ENCODE peak calls at places on chromosomes 1 and 21, in six cellular contexts. Z is mammary epithelial cell, U is fibroblast of lung, B is IMR-90, R is Karpas-422, L is endothelial cell of umbilical vein. I is an unnamed sample. For H3K4me1, the result is how much of the 10 kb centered on the place peaks cover.

GRCh38 chr1:54417123-54417522 is 10.9 kb upstream of the SSBP3 start:
- DNase-seq in Z (no peak), U (no peak), B (no peak), R (no peak), L (no peak), I (no peak)

GRCh38 chr1:147551036-147551435 is 9.7 kb downstream of the BCL9 start:
- DNase-seq in Z (no peak), U (no peak), B (no peak), R (no peak), L (no peak), I (no peak)

GRCh38 chr1:2584822-2585317 is 1.7 kb upstream of the PRXL2B start:
- DNase-seq in Z (no peak), U (no peak), B (no peak), R (peak), L (no peak), I (no peak)

GRCh38 chr1:209714338-209714737 is 9.7 kb downstream of the HSD11B1 start:
- DNase-seq in Z (no peak), U (no peak), B (no peak), R (no peak), L (no peak), I (no peak)

GRCh38 chr1:16112558-16113555 is 39.4 kb upstream of the FAM131C start:
- DNase-seq in Z (no peak), U (no peak), B (no peak), R (no peak), L (no peak), I (no peak)

GRCh38 chr1:226634156-226634588 is 85.6 kb downstream of the STUM start:
- DNase-seq in Z (peak), U (peak), B (peak), R (peak), L (peak), I (peak)

GRCh38 chr1:179337942-179338560 is 27.7 kb upstream of the AXDND1 start:
- DNase-seq in Z (no peak), U (no peak), B (no peak), R (no peak), L (no peak), I (no peak)

GRCh38 chr1:220878223-220879081 is 791 bp upstream of the HLX start:
- DNase-seq in Z (no peak), U (peak), B (no peak), R (no peak), L (no peak), I (no peak)

GRCh38 chr21:37257526-37257966 is 9.6 kb downstream of the VPS26C start:
- DNase-seq in Z (no peak), U (peak), B (peak), R (peak), L (peak), I (peak)

GRCh38 chr1:41533016-41533730 is 48.7 kb upstream of the EDN2 start:
- DNase-seq in Z (no peak), U (no peak), B (no peak), R (no peak), L (no peak), I (no peak)

GRCh38 chr1:98461873-98462385 is 199.6 kb upstream of the SNX7 start:
- DNase-seq in Z (no peak), U (no peak), B (no peak), R (no peak), L (no peak), I (no peak)

GRCh38 chr1:109760581-109761226 is 3.0 kb downstream of the EPS8L3 start:
- DNase-seq in Z (no peak), U (no peak), B (no peak), R (no peak), L (no peak), I (no peak)

GRCh38 chr1:180581635-180582039 is 22.9 kb downstream of the OVAAL start:
- DNase-seq in Z (peak), U (no peak), B (peak), R (no peak), L (no peak), I (no peak)

GRCh38 chr1:41678141-41678878 is 193.8 kb upstream of the EDN2 start:
- DNase-seq in Z (peak), U (peak), B (peak), R (peak), L (no peak), I (no peak)

GRCh38 chr1:38000529-38001453 is 4.5 kb downstream of the FHL3 start:
- DNase-seq in Z (peak), U (peak), B (peak), R (no peak), L (peak), I (peak)

GRCh38 chr1:205493241-205494085 is 11.0 kb upstream of the CDK18 start:
- DNase-seq in Z (peak), U (peak), B (peak), R (no peak), L (no peak), I (peak)

GRCh38 chr1:184905601-184906322 is 68.5 kb downstream of the NIBAN1 start:
- DNase-seq in Z (no peak), U (no peak), B (no peak), R (no peak), L (no peak), I (peak)

GRCh38 chr1:199550384-199551067 is 477.0 kb upstream of the NR5A2 start:
- DNase-seq in Z (no peak), U (peak), B (peak), R (no peak), L (peak), I (peak)

GRCh38 chr1:232793944-232794343 is 11.3 kb upstream of the MAP10 start:
- DNase-seq in Z (peak), U (peak), B (peak), R (no peak), L (peak), I (peak)

GRCh38 chr1:109341944-109342925 is 35.4 kb upstream of the MYBPHL start:
- DNase-seq in Z (peak), U (peak), B (no peak), R (no peak), L (peak), I (no peak)

GRCh38 chr1:30680429-30680828 is 43.0 kb downstream of the MATN1 start:
- DNase-seq in Z (no peak), U (no peak), B (no peak), R (no peak), L (no peak), I (no peak)

GRCh38 chr1:186985889-186986491 is 157.2 kb downstream of the PLA2G4A start:
- DNase-seq in Z (peak), U (peak), B (peak), R (peak), L (peak), I (peak)

GRCh38 chr1:204846546-204846945 is 24.1 kb upstream of the NFASC start:
- DNase-seq in Z (no peak), U (no peak), B (no peak), R (no peak), L (no peak), I (no peak)

DNA sequence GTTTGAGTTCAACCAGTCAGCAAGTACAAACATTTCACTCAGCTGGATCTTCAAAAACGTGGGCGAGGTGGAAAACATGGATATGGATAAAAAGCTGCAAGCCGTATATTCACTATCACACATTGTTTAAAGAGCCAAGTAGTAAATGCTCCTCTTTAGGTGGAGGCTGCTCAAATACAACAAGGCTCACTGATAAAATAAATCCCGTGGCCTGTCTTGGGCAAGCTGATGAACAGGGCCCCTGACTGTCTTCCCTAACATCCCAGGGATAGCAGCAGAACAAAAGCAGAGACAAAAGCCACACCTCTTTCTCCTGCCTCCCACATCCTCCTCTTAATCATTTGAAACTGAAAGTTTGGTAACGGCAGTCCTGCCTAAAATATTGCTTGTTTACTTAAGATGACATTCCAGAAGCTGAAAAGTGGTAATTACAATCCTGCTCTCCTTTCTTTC is 357.7 kb downstream of the TTLL7 start:
- DNase-seq in Z (peak), U (peak), B (no peak), R (no peak), L (no peak), I (no peak)
- H2AFZ ChIP-seq in Z (peak), U (peak), B (no peak), R (peak), L (no peak), I (no peak)

GRCh38 chr1:29196863-29197589 is 15.3 kb upstream of the SRSF4 start:
- DNase-seq in Z (peak), U (peak), B (peak), R (no peak), L (no peak), I (peak)
- H3K4me1 ChIP-seq in Z (under half), U (under half), B (under half), R (under half), L (under half), I (under half)

GRCh38 chr21:35508389-35508888 is 459.3 kb upstream of the RUNX1 start:
- DNase-seq in Z (peak), U (peak), B (peak), R (peak), L (no peak), I (peak)
- H3K9ac ChIP-seq in Z (no peak), U (no peak), B (no peak), R (no peak), L (no peak), I (no peak)

GRCh38 chr1:60234761-60235160 is 161.2 kb upstream of the C1orf87 start:
- DNase-seq in Z (no peak), U (no peak), B (no peak), R (no peak), L (no peak), I (no peak)
- H2AFZ ChIP-seq in Z (no peak), U (no peak), B (no peak), R (no peak), L (no peak), I (no peak)

GRCh38 chr1:22166439-22166838 is 23.5 kb upstream of the WNT4 start:
- DNase-seq in Z (peak), U (no peak), B (no peak), R (no peak), L (no peak), I (no peak)

GRCh38 chr1:22164841-22165808 is 22.2 kb upstream of the WNT4 start:
- DNase-seq in Z (no peak), U (no peak), B (no peak), R (no peak), L (no peak), I (no peak)

GRCh38 chr1:22163137-22163536 is 20.2 kb upstream of the WNT4 start:
- DNase-seq in Z (no peak), U (no peak), B (no peak), R (no peak), L (no peak), I (no peak)

GRCh38 chr1:22159858-22160257 is 17.0 kb upstream of the WNT4 start:
- DNase-seq in Z (no peak), U (no peak), B (no peak), R (no peak), L (no peak), I (no peak)

GRCh38 chr1:22163578-22163977 is 20.7 kb upstream of the WNT4 start:
- DNase-seq in Z (no peak), U (no peak), B (no peak), R (no peak), L (no peak), I (no peak)
- H3K4me1 ChIP-seq in Z (under half), U (under half), B (under half), R (under half), L (under half), I (under half)

GRCh38 chr1:234756857-234757256 is 146.9 kb upstream of the IRF2BP2 start:
- DNase-seq in Z (no peak), U (no peak), B (no peak), R (no peak), L (no peak), I (no peak)

GRCh38 chr1:234758851-234759250 is 148.9 kb upstream of the IRF2BP2 start:
- DNase-seq in Z (no peak), U (peak), B (peak), R (no peak), L (no peak), I (no peak)

GRCh38 chr1:234763361-234763760 is 153.4 kb upstream of the IRF2BP2 start:
- DNase-seq in Z (no peak), U (no peak), B (no peak), R (no peak), L (no peak), I (no peak)

GRCh38 chr1:234760303-234760723 is 150.3 kb upstream of the IRF2BP2 start:
- DNase-seq in Z (no peak), U (no peak), B (no peak), R (no peak), L (no peak), I (no peak)

GRCh38 chr1:234759888-234760287 is 149.9 kb upstream of the IRF2BP2 start:
- DNase-seq in Z (no peak), U (no peak), B (no peak), R (no peak), L (no peak), I (no peak)
- H3K9ac ChIP-seq in Z (no peak), U (no peak), B (no peak), R (no peak), L (no peak), I (no peak)

GRCh38 chr1:18010945-18011344 is 96.7 kb upstream of the IGSF21 start:
- DNase-seq in Z (no peak), U (no peak), B (no peak), R (no peak), L (no peak), I (no peak)

GRCh38 chr1:18010408-18010807 is 97.2 kb upstream of the IGSF21 start:
- DNase-seq in Z (no peak), U (no peak), B (no peak), R (peak), L (no peak), I (no peak)

GRCh38 chr1:18008116-18008515 is 99.5 kb upstream of the IGSF21 start:
- DNase-seq in Z (no peak), U (no peak), B (no peak), R (no peak), L (no peak), I (no peak)

GRCh38 chr1:18009061-18009728 is 98.4 kb upstream of the IGSF21 start:
- DNase-seq in Z (no peak), U (no peak), B (no peak), R (no peak), L (no peak), I (no peak)

DNA sequence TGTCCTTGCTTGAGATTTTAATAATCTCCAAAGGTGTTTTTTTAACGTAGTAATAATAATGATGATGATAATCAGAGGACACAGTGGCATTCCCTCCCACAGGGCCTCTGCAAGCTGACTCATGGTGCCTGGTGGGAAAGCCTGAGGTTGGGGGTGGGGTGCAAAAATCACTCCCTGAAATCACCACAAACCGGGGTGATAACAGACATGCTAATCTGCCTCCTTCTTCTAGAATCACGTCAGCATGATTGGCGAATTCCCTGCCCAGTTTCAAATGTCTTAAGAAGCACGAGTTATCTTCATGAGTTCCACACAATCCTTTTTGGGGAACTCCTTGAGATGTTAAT is 97.9 kb upstream of the IGSF21 start:
- DNase-seq in Z (no peak), U (no peak), B (no peak), R (no peak), L (no peak), I (no peak)
- H2AFZ ChIP-seq in Z (no peak), U (no peak), B (no peak), R (no peak), L (no peak), I (no peak)

I was measured in PC-3.